ENCODE peak calls at places on chromosomes 3 and 15, in five cellular contexts. A is T-helper 1 cell, R is mesendoderm, N is NAMALWA, L is HEK293T. E is an unnamed sample.

GRCh38 chr3:65401359-65401810 is 637.3 kb downstream of the MAGI1 start:
- DNase-seq in A (no peak), R (peak), N (no peak), L (no peak), E (no peak)

GRCh38 chr3:156599475-156599874 is 44.6 kb upstream of the SSR3 start:
- DNase-seq in A (no peak), R (peak), N (no peak), L (no peak), E (no peak)

GRCh38 chr3:156626104-156626503 is 48.3 kb upstream of the TIPARP start:
- DNase-seq in A (no peak), R (no peak), N (no peak), L (no peak), E (no peak)

GRCh38 chr3:38297947-38298711 is 16.0 kb downstream of the SLC22A14 start:
- DNase-seq in A (no peak), R (no peak), N (peak), L (peak), E (no peak)

GRCh38 chr3:170553788-170554620 is 31.9 kb downstream of the SLC7A14 start:
- DNase-seq in A (no peak), R (no peak), N (no peak), L (no peak), E (no peak)

GRCh38 chr3:184603156-184604030 is 41.8 kb downstream of the EPHB3 start:
- DNase-seq in A (no peak), R (peak), N (no peak), L (no peak), E (no peak)

GRCh38 chr3:65483475-65483874 is 555.2 kb downstream of the MAGI1 start:
- DNase-seq in A (no peak), R (peak), N (no peak), L (no peak), E (peak)

GRCh38 chr15:70314652-70315051 is 216.9 kb upstream of the TLE3 start:
- DNase-seq in A (no peak), R (peak), N (no peak), L (no peak), E (no peak)

GRCh38 chr15:31457161-31457560 is 130.5 kb downstream of the KLF13 start:
- DNase-seq in A (no peak), R (no peak), N (peak), L (no peak), E (no peak)

GRCh38 chr15:70264014-70264492 is 166.3 kb upstream of the TLE3 start:
- DNase-seq in A (no peak), R (no peak), N (peak), L (no peak), E (peak)

GRCh38 chr3:148816971-148817519 is 10.6 kb upstream of the CPB1 start:
- DNase-seq in A (no peak), R (no peak), N (no peak), L (no peak), E (no peak)

GRCh38 chr3:53083949-53084309 is 38.1 kb upstream of the SFMBT1 start:
- DNase-seq in A (no peak), R (no peak), N (no peak), L (no peak), E (no peak)

GRCh38 chr3:155130001-155130400 is 49.9 kb downstream of the MME start:
- DNase-seq in A (no peak), R (no peak), N (no peak), L (no peak), E (no peak)

GRCh38 chr3:38125305-38126120 is 11.4 kb downstream of the ACAA1 start:
- DNase-seq in A (no peak), R (no peak), N (no peak), L (no peak), E (no peak)

GRCh38 chr3:184240384-184241140 is 8.2 kb downstream of the ALG3 start:
- DNase-seq in A (no peak), R (peak), N (peak), L (no peak), E (no peak)

GRCh38 chr15:92821491-92822116 is 78.5 kb upstream of the CHD2 start:
- DNase-seq in A (no peak), R (peak), N (no peak), L (no peak), E (no peak)

GRCh38 chr3:146882206-146882605 is 277.1 kb upstream of the PLSCR5 start:
- DNase-seq in A (no peak), R (no peak), N (no peak), L (no peak), E (no peak)

GRCh38 chr3:85254738-85255137 is 295.9 kb downstream of the CADM2 start:
- DNase-seq in A (no peak), R (peak), N (no peak), L (no peak), E (no peak)

GRCh38 chr3:160929595-160929994 is 173.6 kb downstream of the PPM1L start:
- DNase-seq in A (no peak), R (peak), N (no peak), L (peak), E (peak)

GRCh38 chr3:42504334-42505202 is 2.1 kb downstream of the VIPR1 start:
- DNase-seq in A (no peak), R (no peak), N (no peak), L (no peak), E (peak)

GRCh38 chr3:138210528-138210927 is 23.4 kb downstream of the ARMC8 start:
- DNase-seq in A (no peak), R (peak), N (no peak), L (no peak), E (no peak)

GRCh38 chr15:23578521-23579150 is 13.2 kb downstream of the MKRN3 start:
- DNase-seq in A (no peak), R (no peak), N (no peak), L (no peak), E (no peak)

GRCh38 chr15:62219799-62220198 is 54.7 kb upstream of the C2CD4B start:
- DNase-seq in A (no peak), R (no peak), N (no peak), L (no peak), E (no peak)

GRCh38 chr3:126711361-126711760 is 7.3 kb downstream of the CHCHD6 start:
- DNase-seq in A (no peak), R (no peak), N (no peak), L (no peak), E (no peak)

GRCh38 chr3:130656627-130657026 is 90.0 kb downstream of the PIK3R4 start:
- DNase-seq in A (no peak), R (no peak), N (no peak), L (no peak), E (no peak)

GRCh38 chr3:86954751-86955150 is 36.2 kb downstream of the VGLL3 start:
- DNase-seq in A (no peak), R (no peak), N (no peak), L (no peak), E (no peak)

GRCh38 chr15:71575474-71576045 is 234.8 kb upstream of the NR2E3 start:
- DNase-seq in A (no peak), R (no peak), N (peak), L (no peak), E (no peak)

GRCh38 chr15:39124155-39124924 is 456.5 kb upstream of the THBS1 start:
- DNase-seq in A (no peak), R (no peak), N (no peak), L (no peak), E (no peak)

GRCh38 chr3:138378331-138378730 is 30.0 kb downstream of the MRAS start:
- DNase-seq in A (no peak), R (no peak), N (no peak), L (no peak), E (no peak)

GRCh38 chr3:88142094-88142624 is 7.6 kb upstream of the C3orf38 start:
- DNase-seq in A (no peak), R (no peak), N (no peak), L (no peak), E (no peak)

GRCh38 chr3:184258926-184259325 is 2.4 kb downstream of the CAMK2N2 start:
- DNase-seq in A (no peak), R (no peak), N (no peak), L (no peak), E (no peak)

E was measured in heart left ventricle.